ENCODE peak calls at places on chromosomes 2 and 18, in five cellular contexts. L is endothelial cell of umbilical vein, O is uterus, S is Peyer's patch, F is psoas muscle. X is an unnamed sample.

GRCh38 chr2:929011-929735 is 21.5 kb upstream of the SNTG2 start:
- DNase-seq in O (no peak), F (no peak), S (no peak), L (no peak), X (no peak)

GRCh38 chr2:45227347-45227746 is 218.1 kb upstream of the SIX2 start:
- DNase-seq in F (no peak), S (no peak), O (no peak), L (no peak), X (no peak)

GRCh38 chr2:43132523-43133301 is 93.7 kb downstream of the ZFP36L2 start:
- DNase-seq in F (no peak), S (peak), O (no peak), L (no peak), X (no peak)

GRCh38 chr2:19861771-19862170 is 40.0 kb downstream of the TTC32 start:
- DNase-seq in O (no peak), L (no peak), S (no peak), F (no peak), X (no peak)

GRCh38 chr2:42360493-42360889 is 526 bp downstream of the COX7A2L start:
- DNase-seq in L (no peak), S (no peak), F (no peak), O (no peak), X (no peak)

GRCh38 chr2:134177351-134177931 is 76.4 kb upstream of the MGAT5 start:
- DNase-seq in F (no peak), L (peak), O (no peak), S (no peak), X (no peak)

GRCh38 chr2:137237055-137237454 is 471.7 kb downstream of the THSD7B start:
- DNase-seq in S (no peak), O (no peak), F (no peak), L (no peak), X (no peak)

GRCh38 chr18:24395049-24395780 is 2.4 kb downstream of the OSBPL1A start:
- DNase-seq in F (no peak), O (no peak), L (no peak), S (no peak), X (no peak)

GRCh38 chr2:46737577-46737976 is 178.0 kb downstream of the MCFD2 start:
- DNase-seq in L (peak), O (no peak), F (no peak), S (no peak), X (no peak)

GRCh38 chr2:49248506-49248905 is 94.2 kb upstream of the FSHR start:
- DNase-seq in S (no peak), L (peak), F (no peak), O (no peak), X (no peak)

GRCh38 chr2:240426797-240427721 is 8.4 kb upstream of the GPC1 start:
- DNase-seq in O (no peak), F (no peak), S (no peak), L (no peak), X (peak)

GRCh38 chr2:60354713-60355112 is 198.7 kb downstream of the BCL11A start:
- DNase-seq in F (no peak), S (no peak), O (no peak), L (no peak), X (no peak)

GRCh38 chr2:32884346-32884745 is 62.4 kb upstream of the LTBP1 start:
- DNase-seq in L (no peak), O (no peak), F (no peak), S (no peak), X (no peak)

GRCh38 chr2:146239392-146240135 is 1605.3 kb upstream of the ACVR2A start:
- DNase-seq in S (no peak), L (no peak), O (no peak), F (no peak), X (no peak)

GRCh38 chr2:67871696-67872320 is 191.0 kb downstream of the C1D start:
- DNase-seq in O (peak), F (no peak), S (no peak), L (peak), X (no peak)

GRCh38 chr2:44016282-44016681 is 20.5 kb upstream of the LRPPRC start:
- DNase-seq in S (no peak), O (no peak), F (no peak), L (peak), X (no peak)

GRCh38 chr2:232292395-232293154 is 86.0 kb upstream of the ALPP start:
- DNase-seq in O (no peak), S (peak), L (peak), F (no peak), X (peak)

GRCh38 chr2:49813208-49813607 is 658.9 kb upstream of the FSHR start:
- DNase-seq in S (no peak), L (no peak), O (no peak), F (no peak), X (no peak)

GRCh38 chr18:28884304-28884703 is 707.4 kb upstream of the CDH2 start:
- DNase-seq in L (no peak), O (no peak), F (no peak), S (no peak), X (no peak)

GRCh38 chr2:37394263-37394662 is 49.8 kb downstream of the QPCT start:
- DNase-seq in F (no peak), L (no peak), S (no peak), O (no peak), X (no peak)

GRCh38 chr2:229857634-229858033 is 64.2 kb downstream of the TRIP12 start:
- DNase-seq in O (no peak), S (no peak), F (no peak), L (no peak), X (no peak)

GRCh38 chr2:6877402-6878305 is at the start of gene RSAD2:
- DNase-seq in L (peak), O (peak), F (no peak), S (no peak), X (peak)

GRCh38 chr2:190344275-190344827 is 962 bp downstream of the INPP1 start:
- DNase-seq in O (peak), L (peak), F (peak), S (peak), X (peak)

GRCh38 chr2:169073211-169073971 is 4.0 kb downstream of the DHRS9 start:
- DNase-seq in F (no peak), L (no peak), O (no peak), S (no peak), X (no peak)

GRCh38 chr18:7221424-7222155 is 9.3 kb upstream of the LRRC30 start:
- DNase-seq in S (no peak), O (no peak), L (peak), F (peak), X (peak)

GRCh38 chr18:37511933-37512332 is 53.7 kb downstream of the CELF4 start:
- DNase-seq in O (no peak), F (no peak), S (no peak), L (no peak), X (no peak)

GRCh38 chr2:173401716-173402326 is 47.1 kb downstream of the CDCA7 start:
- DNase-seq in F (no peak), L (peak), O (no peak), S (no peak), X (no peak)

GRCh38 chr2:225932741-225933413 is 533.4 kb downstream of the NYAP2 start:
- DNase-seq in O (no peak), S (no peak), L (no peak), F (no peak), X (no peak)

GRCh38 chr2:88254437-88255081 is 84.4 kb downstream of the THNSL2 start:
- DNase-seq in S (no peak), L (no peak), F (no peak), O (no peak), X (no peak)

GRCh38 chr2:161166538-161167409 is 6.5 kb downstream of the TANK start:
- DNase-seq in S (no peak), O (no peak), L (no peak), F (no peak), X (no peak)

GRCh38 chr2:207166039-207166348 is 246 bp upstream of the KLF7 start:
- DNase-seq in S (peak), L (peak), F (peak), O (peak), X (peak)

GRCh38 chr2:207165121-207166038 is at the start of gene KLF7:
- DNase-seq in S (peak), F (peak), O (peak), L (peak), X (peak)

GRCh38 chr2:207167129-207167923 is 1.6 kb upstream of the KLF7 start:
- DNase-seq in L (no peak), F (no peak), S (no peak), O (peak), X (no peak)

GRCh38 chr2:207163815-207164747 is 1.7 kb downstream of the KLF7 start:
- DNase-seq in O (peak), S (peak), F (peak), L (peak), X (peak)

DNA sequence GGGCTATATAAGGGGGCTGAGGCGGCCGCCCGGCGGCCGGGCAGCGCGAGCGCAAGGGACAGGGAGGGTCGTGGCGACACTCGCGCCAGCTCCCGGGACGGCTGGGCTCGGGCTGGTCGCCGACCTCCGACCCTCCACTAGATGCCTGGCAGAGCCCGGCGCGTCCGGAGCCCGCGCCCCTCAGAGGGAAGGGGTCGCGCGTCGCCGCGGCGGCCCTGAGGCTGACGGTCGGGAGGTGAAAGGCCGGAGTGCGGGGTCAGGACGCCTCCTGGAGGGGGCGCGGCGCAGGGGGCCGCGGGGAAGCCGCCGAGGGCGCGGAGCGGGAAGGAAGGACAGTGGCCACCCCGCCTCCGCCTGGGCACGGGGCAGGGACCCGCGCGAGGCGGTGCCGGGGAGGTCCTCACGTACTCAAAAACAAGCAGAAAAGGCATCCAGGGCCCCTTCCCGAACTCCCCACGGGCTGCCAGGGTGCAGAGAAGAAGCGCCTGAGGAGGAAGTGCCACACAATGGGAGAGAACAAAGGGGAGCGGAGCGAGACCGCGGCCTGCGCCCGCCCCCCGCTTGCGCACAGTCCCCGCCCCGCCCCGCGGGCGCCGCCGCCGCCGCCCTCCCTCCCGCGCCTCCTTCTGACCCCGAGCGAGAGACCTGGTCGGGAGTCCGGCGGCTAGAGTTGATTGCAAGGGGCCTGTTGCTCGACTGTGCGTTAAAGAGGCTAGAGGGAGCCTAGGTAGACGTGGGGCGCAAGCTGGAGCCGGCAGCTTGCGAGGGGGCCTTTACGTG is 791 bp upstream of the KLF7 start:
- DNase-seq in L (peak), F (peak), O (peak), S (peak), X (peak)
- TF ChIP-seq CTCF in L (peak), F (no peak), O (peak), S (peak), X (peak)

DNA sequence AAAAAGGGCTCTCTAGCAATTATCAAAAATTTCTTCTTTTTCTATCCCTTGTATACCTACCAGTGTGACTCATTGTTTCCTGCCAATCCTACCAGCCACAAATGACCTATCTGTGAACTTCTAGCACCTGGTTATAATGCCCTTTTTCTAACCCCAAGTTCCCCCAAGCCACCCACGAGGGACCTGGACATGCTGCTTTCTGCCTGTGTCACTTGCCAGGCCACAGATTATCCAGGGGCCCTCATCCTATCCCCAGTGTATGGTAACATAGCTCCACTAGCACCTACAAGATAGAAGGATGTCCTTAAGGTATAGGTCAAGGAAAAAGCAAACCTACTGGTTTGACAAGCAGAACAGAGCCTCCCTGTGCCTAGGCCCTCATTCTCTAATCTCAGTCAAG is 26.8 kb downstream of the AAK1 start:
- DNase-seq in O (no peak), S (no peak), F (no peak), L (peak), X (no peak)
- H3K27ac ChIP-seq in O (no peak), S (no peak), F (no peak), L (no peak), X (no peak)

DNA sequence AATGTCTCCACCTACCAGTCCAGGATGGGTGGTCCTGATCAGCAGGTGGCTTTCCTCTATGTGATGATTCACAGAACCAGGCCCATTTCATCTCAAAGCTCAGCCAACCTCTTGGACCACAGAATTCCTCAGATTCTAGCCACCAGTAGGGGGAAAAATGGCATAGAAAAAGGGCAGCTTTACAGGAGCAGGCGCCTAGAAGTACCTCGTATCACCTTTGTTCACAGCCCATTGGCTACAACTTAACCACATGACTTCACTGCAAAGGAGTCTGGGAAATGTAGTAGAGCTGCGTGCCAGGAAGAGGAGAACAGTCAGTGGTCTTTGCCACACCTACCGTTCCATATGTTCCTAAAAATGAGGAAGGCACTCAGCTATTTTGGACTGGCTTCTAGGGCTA is 62.8 kb upstream of the DTNA start:
- DNase-seq in S (no peak), F (no peak), O (no peak), L (no peak), X (no peak)
- TF ChIP-seq CTCF in S (no peak), F (no peak), O (no peak), L (no peak), X (no peak)

GRCh38 chr18:55386545-55386944 is 201.4 kb downstream of the TCF4 start:
- DNase-seq in S (no peak), L (no peak), F (no peak), O (no peak), X (no peak)

GRCh38 chr18:55384115-55384514 is 203.9 kb downstream of the TCF4 start:
- DNase-seq in S (no peak), O (no peak), F (no peak), L (no peak), X (no peak)

GRCh38 chr18:55387139-55387984 is 200.6 kb downstream of the TCF4 start:
- DNase-seq in S (no peak), L (peak), F (no peak), O (peak), X (no peak)

GRCh38 chr18:55384551-55385275 is 203.3 kb downstream of the TCF4 start:
- DNase-seq in S (peak), L (peak), O (peak), F (no peak), X (no peak)

DNA sequence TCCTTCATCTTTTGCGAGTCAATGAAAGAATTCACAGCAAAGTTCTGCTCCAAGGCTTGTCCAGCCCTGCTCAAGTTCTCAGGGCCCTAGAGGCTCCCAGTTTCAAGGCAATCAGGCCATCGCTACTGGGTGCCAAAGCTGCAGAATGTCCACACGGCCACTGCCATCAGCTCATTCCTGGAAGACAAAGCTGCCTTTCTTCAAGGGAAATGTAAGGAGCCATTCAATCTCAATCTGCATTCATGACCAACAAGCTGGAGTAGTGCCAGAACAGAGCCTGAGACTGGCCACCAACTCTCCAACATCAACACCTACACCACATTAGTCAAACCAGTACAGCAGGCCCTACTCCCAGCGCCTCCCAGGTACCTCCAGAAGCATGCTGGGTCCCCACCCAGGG is 202.2 kb downstream of the TCF4 start:
- DNase-seq in L (peak), S (no peak), F (no peak), O (no peak), X (no peak)
- H3K27ac ChIP-seq in L (no peak), S (no peak), F (no peak), O (no peak), X (no peak)

DNA sequence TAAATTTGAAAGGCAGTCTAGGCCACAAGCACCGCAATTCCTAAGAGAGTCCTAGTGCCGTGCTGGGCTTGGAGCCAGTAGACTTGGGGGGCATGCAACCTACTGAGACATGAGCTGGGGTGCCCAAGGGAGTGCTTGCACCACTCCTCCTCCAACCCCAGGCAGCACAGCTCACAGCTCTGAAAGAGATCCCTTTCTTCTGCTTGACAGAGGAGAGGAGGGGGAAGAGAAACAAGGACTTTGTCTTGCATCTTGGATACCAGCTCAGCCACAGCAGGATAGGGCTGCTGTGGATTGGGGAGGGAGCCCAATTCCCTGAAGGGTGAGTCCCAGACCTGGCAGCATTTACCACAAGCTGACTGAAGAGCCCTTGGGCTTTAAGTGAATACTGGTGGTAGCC is 134.6 kb downstream of the TMEM131 start:
- DNase-seq in F (no peak), O (no peak), S (no peak), L (no peak), X (no peak)
- TF ChIP-seq CTCF in F (no peak), O (no peak), S (no peak), L (no peak), X (no peak)

DNA sequence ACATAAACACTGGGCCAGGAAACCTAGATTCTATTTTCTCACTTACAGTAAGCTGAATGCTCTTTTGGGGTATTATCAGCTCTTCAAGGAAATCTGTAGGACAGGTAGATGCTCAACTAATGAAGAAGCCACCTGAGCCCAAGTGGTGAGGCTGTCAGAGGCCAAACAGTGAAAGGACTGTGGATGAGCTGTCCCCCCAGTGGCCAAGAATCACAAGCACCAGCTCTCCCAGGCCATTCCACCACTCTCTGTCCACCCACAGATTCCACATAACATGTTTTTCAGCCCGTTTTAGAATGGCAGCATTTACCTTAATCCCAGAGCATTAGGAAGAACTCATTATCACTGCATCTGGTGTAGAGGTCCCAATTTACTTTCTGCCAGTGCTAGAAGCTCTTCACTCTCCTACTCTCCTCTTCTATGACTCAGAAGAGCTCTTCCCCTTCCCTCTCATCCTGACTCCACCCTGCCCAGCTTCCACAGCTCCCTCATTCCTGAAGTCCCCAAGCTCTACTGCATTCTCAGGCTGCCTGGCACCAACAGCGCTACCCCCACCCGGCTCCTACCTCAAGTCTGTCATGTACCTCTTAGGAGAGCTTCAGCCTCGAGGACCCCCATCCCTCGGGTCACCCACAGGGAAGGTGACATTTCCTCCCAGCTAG is 43.8 kb upstream of the GORASP2 start:
- DNase-seq in F (no peak), O (no peak), S (no peak), L (no peak), X (no peak)
- H3K27ac ChIP-seq in F (no peak), O (no peak), S (no peak), L (no peak), X (no peak)

DNA sequence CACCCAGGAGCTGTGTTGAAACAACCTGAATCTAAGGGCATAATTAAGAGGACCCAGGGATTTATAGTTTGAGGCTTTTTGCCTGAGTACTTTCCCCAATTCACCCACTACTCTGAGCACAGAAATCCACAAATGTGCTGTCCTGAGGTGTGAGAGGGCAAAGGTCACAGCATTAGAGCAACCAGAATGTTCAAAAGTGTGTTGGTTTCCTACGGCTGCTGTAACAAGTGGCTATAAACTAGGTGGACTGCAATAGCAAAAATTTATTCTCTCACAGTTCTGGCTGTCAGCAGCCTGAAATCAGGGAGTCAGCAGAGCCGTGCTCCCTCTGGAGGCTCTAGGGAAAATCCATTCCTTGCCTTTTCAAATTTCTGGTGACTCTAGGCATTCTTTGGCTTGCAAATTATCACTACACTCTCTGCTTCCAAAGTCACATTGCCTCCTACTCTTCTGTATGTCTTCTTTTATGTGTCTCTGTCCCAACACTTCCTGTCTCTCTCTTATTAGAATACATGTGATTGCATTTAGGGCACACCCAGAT is 91.3 kb upstream of the TACR1 start:
- DNase-seq in L (no peak), F (no peak), O (no peak), S (no peak), X (no peak)
- TF ChIP-seq CTCF in L (no peak), F (peak), O (no peak), S (no peak), X (no peak)

GRCh38 chr2:128169094-128169493 is 78.1 kb downstream of the UGGT1 start:
- DNase-seq in O (no peak), F (no peak), S (no peak), L (no peak), X (no peak)
- H3K27ac ChIP-seq in O (no peak), F (no peak), S (no peak), L (peak), X (no peak)

X was measured in gastrocnemius medialis.